ENCODE peak calls at places on chromosomes 6 and 20, in six cellular contexts. U is choroid plexus epithelial cell, I is brain microvascular endothelial cell, H is lower lobe of right lung, Z is K562, G is GM06990. O is an unnamed sample.

GRCh38 chr20:8299921-8300320 is 167.9 kb downstream of the PLCB1 start:
- DNase-seq in G (no peak), U (no peak), I (peak; percentile 74), H (no peak), Z (no peak), O (no peak)

GRCh38 chr6:133973109-133973971 is 20.3 kb downstream of the TBPL1 start:
- DNase-seq in Z (peak; percentile 38), U (peak; percentile 82), G (no peak), H (no peak), I (no peak), O (no peak)

GRCh38 chr6:130282234-130282995 is 59.7 kb upstream of the SAMD3 start:
- DNase-seq in G (peak; percentile 30), H (no peak), I (peak; percentile 35), Z (no peak), U (peak; percentile 73), O (no peak)

GRCh38 chr6:150667977-150668716 is 68.5 kb downstream of the PLEKHG1 start:
- DNase-seq in I (peak; percentile 86), Z (peak; percentile 22), H (peak; percentile 89), G (no peak), U (peak; percentile 97), O (peak; percentile 79)

GRCh38 chr20:10090588-10091166 is 55.9 kb downstream of the ANKEF1 start:
- DNase-seq in G (no peak), H (peak; percentile 52), U (peak; percentile 82), Z (peak; percentile 12), I (peak; percentile 44), O (no peak)

GRCh38 chr6:7241160-7241559 is 71.8 kb downstream of the SSR1 start:
- DNase-seq in U (no peak), H (peak; percentile 14), Z (no peak), I (no peak), G (no peak), O (no peak)

GRCh38 chr6:28977351-28978136 is 27.6 kb downstream of the ZNF311 start:
- DNase-seq in H (peak; percentile 61), U (peak; percentile 68), G (peak; percentile 59), I (peak; percentile 22), Z (no peak), O (no peak)

GRCh38 chr6:125156496-125156895 is 2.9 kb downstream of the TPD52L1 start:
- DNase-seq in H (no peak), I (no peak), Z (no peak), U (no peak), G (no peak), O (no peak)

GRCh38 chr6:108337721-108338120 is 42.9 kb downstream of the AFG1L start:
- DNase-seq in Z (no peak), H (no peak), G (no peak), U (no peak), I (no peak), O (no peak)

GRCh38 chr6:105769197-105769596 is 316.9 kb upstream of the PRDM1 start:
- DNase-seq in H (no peak), Z (no peak), U (no peak), G (no peak), I (no peak), O (no peak)

DNA sequence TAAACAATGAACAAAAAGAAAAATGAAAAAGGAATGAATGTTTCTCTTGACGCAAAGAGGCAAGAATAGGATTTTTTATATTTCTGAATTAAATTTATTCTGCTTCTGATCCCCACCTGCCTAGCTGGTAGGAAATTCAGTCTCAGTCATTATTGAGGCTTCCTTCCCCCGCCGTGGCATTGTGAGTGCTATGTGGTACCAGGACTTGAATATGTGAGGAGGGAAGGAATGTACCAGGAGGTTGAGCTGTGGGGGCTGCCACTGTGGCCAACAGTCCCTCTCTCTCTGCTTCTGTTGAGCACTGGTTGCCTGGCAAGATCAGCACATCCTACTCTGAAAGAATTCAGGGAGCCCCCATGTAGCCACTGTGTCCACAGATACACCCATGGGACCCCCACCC is 368.1 kb upstream of the JARID2 start:
- DNase-seq in I (peak; percentile 12), H (no peak), Z (no peak), G (no peak), U (peak; percentile 24), O (no peak)
- H3K4me3 ChIP-seq in I (no peak overlapping the region), H (no peak overlapping the region), Z (no peak overlapping the region), G (no peak overlapping the region), U (no peak overlapping the region), O (no peak overlapping the region)

GRCh38 chr20:23569570-23569969 is 1.3 kb upstream of the CST9L start:
- DNase-seq in Z (no peak), I (no peak), H (no peak), G (no peak), U (no peak), O (no peak)

GRCh38 chr20:23566199-23566932 is 1.9 kb downstream of the CST9L start:
- DNase-seq in Z (no peak), I (no peak), H (no peak), U (no peak), G (no peak), O (no peak)

GRCh38 chr20:23565503-23566056 is 2.7 kb downstream of the CST9L start:
- DNase-seq in G (no peak), I (no peak), Z (no peak), U (no peak), H (no peak), O (no peak)

GRCh38 chr20:23570178-23570577 is 1.9 kb upstream of the CST9L start:
- DNase-seq in I (no peak), Z (no peak), H (no peak), G (no peak), U (no peak), O (no peak)

GRCh38 chr20:23568320-23569011 is at the start of gene CST9L:
- DNase-seq in G (no peak), I (no peak), Z (no peak), H (no peak), U (no peak), O (no peak)
- TF ChIP-seq CTCF in G (no peak), I (no peak), Z (no peak), H (no peak), U (no peak), O (no peak)

DNA sequence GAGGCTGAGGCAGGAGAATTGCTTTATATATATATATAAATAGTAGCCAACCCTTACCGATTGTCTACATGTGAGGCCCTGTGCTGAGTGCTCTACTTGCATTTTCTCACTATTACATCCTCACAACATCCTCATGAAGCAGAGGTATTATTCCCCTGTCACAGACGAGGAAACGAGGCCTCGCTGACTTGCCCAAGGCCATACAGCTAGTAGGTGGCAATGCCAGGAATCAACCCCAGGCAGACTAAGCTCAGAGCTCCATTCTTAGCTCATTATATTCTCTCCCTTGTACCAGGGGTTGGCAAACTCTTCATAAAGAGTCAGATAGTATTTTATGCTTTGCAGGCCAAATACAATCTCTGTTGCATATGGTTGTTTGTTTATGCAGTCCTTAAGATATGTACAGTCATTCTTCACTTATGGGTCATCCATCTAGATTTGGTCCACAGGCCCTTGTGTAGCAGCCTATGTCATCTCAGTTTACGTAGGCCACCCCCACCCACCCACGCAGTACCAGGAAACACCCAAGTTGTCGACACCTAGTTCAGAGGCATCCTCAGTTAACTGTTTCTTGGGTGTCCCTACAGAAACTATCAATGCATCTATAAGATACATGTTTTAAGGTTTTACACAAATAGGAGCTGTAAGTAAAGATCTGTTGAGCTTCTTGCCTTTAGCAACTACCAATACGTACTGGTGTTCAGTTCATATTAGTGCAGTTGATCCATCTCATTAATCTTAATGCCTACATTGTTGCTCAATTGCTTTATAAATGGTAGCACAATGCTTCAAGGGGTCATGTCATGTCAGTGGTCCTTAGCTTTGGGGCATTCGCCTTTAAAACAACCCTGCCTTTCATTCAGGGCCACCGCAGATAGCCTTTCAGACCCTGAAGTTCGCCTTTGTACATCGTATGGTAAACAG is 3.0 kb downstream of the CASS4 start:
- DNase-seq in G (no peak), Z (peak; percentile 60), H (no peak), U (peak; percentile 91), I (peak; percentile 93), O (no peak)
- H3K4me3 ChIP-seq in G (no peak overlapping the region), Z (peak overlapping the region; percentile 77), H (peak overlapping the region; percentile 51), U (peak overlapping the region; percentile 17), I (no peak overlapping the region), O (no peak overlapping the region)

GRCh38 chr6:169421890-169422289 is 168.2 kb upstream of the THBS2 start:
- DNase-seq in Z (no peak), U (no peak), H (no peak), G (no peak), I (no peak), O (no peak)

GRCh38 chr6:169424821-169425240 is 171.2 kb upstream of the THBS2 start:
- DNase-seq in G (no peak), Z (no peak), U (peak; percentile 60), I (peak; percentile 8), H (no peak), O (no peak)

GRCh38 chr6:169424149-169424804 is 170.6 kb upstream of the THBS2 start:
- DNase-seq in I (no peak), G (no peak), Z (no peak), U (no peak), H (no peak), O (no peak)

GRCh38 chr6:169417101-169417500 is 163.5 kb upstream of the THBS2 start:
- DNase-seq in U (no peak), G (no peak), Z (no peak), H (no peak), I (no peak), O (no peak)

DNA sequence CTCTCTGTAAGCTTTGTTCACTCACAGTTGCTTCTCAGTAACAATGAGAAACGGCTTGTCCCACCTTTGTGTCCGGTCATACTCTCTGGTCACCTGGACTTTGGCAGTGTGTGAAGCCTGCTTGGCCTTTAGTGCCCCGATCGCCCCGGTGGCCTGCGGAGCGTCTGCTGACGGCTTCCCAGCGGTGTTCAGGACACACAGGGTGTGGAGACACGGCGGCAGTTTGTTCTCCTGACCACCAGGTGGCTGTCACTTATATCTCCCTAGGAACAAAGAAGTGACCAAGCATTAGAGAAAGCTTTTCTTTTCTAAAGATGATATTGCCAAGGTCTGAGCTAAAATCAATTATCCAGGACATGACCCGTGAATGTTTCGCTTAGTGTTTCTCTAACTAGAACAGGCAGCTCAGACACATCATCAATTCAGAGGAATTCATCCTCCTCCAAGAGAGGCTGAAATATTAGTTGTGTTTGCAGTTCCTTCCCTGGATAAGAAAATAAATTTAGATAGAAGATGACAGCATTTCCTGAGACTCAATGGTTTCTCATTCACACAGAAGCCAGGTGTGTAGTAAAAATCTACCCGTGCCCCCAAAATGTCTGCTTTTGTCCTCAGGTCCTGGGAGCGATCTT is 167.4 kb upstream of the THBS2 start:
- DNase-seq in I (peak; percentile 41), U (peak; percentile 69), Z (peak; percentile 77), G (no peak), H (no peak), O (no peak)
- TF ChIP-seq CTCF in I (peak; percentile 67), U (peak; percentile 74), Z (peak; percentile 66), G (no peak), H (no peak), O (peak; percentile 70)

GRCh38 chr20:15611579-15611978 is 961.7 kb downstream of the KIF16B start:
- DNase-seq in Z (no peak), H (no peak), I (no peak), G (no peak), U (no peak), O (no peak)

GRCh38 chr20:15612746-15613145 is 960.5 kb downstream of the KIF16B start:
- DNase-seq in U (no peak), G (no peak), I (no peak), H (no peak), Z (no peak), O (no peak)

GRCh38 chr20:15613530-15613929 is 959.7 kb downstream of the KIF16B start:
- DNase-seq in G (no peak), Z (no peak), U (peak; percentile 13), I (peak; percentile 77), H (no peak), O (no peak)

GRCh38 chr20:15610700-15611277 is 962.5 kb downstream of the KIF16B start:
- DNase-seq in H (no peak), I (no peak), G (peak; percentile 6), Z (no peak), U (no peak), O (no peak)

GRCh38 chr20:15609956-15610355 is 963.3 kb downstream of the KIF16B start:
- DNase-seq in H (no peak), U (no peak), Z (no peak), I (no peak), G (no peak), O (no peak)
- H3K4me3 ChIP-seq in H (no peak overlapping the region), U (no peak overlapping the region), Z (no peak overlapping the region), I (no peak overlapping the region), G (no peak overlapping the region), O (no peak overlapping the region)